ENCODE peak calls at places on chromosome 15, in five cellular contexts. R, T, Z, Y and H are unnamed samples.

GRCh38 chr15:41790756-41791546 is 16.7 kb downstream of the MAPKBP1 start:
- DNase-seq in R (no peak), Y (no peak), Z (peak), T (peak), H (no peak)

GRCh38 chr15:33197636-33198035 is 3.1 kb upstream of the FMN1 start:
- DNase-seq in R (no peak), Y (no peak), T (no peak), Z (no peak), H (no peak)

GRCh38 chr15:100880139-100880896 is 687 bp downstream of the ALDH1A3 start:
- DNase-seq in Z (no peak), Y (no peak), R (no peak), T (no peak), H (no peak)

GRCh38 chr15:20344601-20345400 is 196.8 kb downstream of the GOLGA6L6 start:
- DNase-seq in T (no peak), Y (no peak), R (peak), Z (no peak), H (no peak)

GRCh38 chr15:78093242-78094020 is 1.1 kb downstream of the SH2D7 start:
- DNase-seq in Z (peak), Y (no peak), R (no peak), T (peak), H (peak)

GRCh38 chr15:52095597-52096262 is 16.8 kb downstream of the BCL2L10 start:
- DNase-seq in T (no peak), Y (no peak), R (no peak), Z (peak), H (no peak)

GRCh38 chr15:79439236-79439635 is 7.1 kb downstream of the MINAR1 start:
- DNase-seq in R (no peak), T (no peak), Y (no peak), Z (no peak), H (no peak)

GRCh38 chr15:97718509-97718908 is 242.0 kb upstream of the ARRDC4 start:
- DNase-seq in R (no peak), Z (no peak), Y (no peak), T (no peak), H (no peak)

GRCh38 chr15:29935296-29936020 is 113.2 kb upstream of the TJP1 start:
- DNase-seq in R (no peak), Y (no peak), T (no peak), Z (no peak), H (no peak)

DNA sequence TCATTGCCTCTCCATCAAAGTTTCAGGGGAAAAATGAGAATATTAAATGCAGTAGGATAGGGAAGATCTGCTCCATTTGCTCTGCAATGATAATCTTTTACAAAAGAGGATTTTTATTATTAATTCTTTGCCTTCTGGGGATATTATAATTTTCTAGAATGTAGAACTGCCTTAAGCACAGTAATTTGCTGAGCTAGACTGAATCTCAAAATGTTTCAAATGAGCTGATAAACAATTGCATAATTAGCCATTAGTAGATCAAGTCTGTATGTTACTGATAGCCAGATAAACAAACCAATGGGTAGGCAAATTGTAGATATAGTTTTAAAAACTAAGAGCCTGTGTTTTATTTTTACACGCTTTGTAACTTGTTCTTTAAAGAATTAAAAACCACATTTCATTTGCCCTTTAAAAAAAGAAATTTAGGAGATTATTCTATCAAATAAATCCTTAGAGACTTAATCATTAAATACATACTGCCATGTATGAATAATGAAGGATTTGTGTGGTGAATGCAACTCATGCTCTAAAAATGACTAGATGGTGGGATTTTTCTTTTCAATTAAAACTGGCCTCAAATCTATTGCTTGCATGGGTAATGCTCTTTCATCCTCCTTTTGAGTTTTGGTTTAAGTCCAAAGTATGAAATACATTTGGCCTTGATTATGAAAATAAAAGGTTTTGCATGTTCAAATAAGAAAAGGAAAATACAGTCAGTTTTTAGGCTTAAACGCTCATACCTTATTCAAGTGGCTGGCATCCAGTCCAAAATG is 32.6 kb upstream of the NANOGP8 start:
- DNase-seq in Y (no peak), T (no peak), R (no peak), Z (no peak), H (no peak)
- TF ChIP-seq CTCF in Y (no peak), T (no peak), R (no peak), Z (no peak), H (no peak)

GRCh38 chr15:95327661-95328060 is 1002.8 kb upstream of the NR2F2 start:
- DNase-seq in Y (no peak), T (no peak), R (no peak), Z (no peak), H (no peak)

GRCh38 chr15:95329362-95329761 is 1001.1 kb upstream of the NR2F2 start:
- DNase-seq in Y (no peak), Z (no peak), T (no peak), R (no peak), H (no peak)

GRCh38 chr15:95325763-95326688 is 1004.5 kb upstream of the NR2F2 start:
- DNase-seq in Z (no peak), R (no peak), T (no peak), Y (no peak), H (no peak)

GRCh38 chr15:95326689-95327525 is 1003.6 kb upstream of the NR2F2 start:
- DNase-seq in Z (no peak), R (no peak), Y (peak), T (no peak), H (no peak)

GRCh38 chr15:95328559-95328958 is 1001.9 kb upstream of the NR2F2 start:
- DNase-seq in Y (no peak), T (no peak), R (no peak), Z (no peak), H (no peak)
- TF ChIP-seq CTCF in Y (no peak), T (no peak), R (no peak), Z (no peak), H (no peak)

GRCh38 chr15:47194718-47195117 is 522.6 kb upstream of the SEMA6D start:
- DNase-seq in T (no peak), R (no peak), Y (no peak), Z (peak), H (no peak)
- TF ChIP-seq CTCF in T (no peak), R (no peak), Y (no peak), Z (peak), H (no peak)

GRCh38 chr15:74902295-74903075 is 4.2 kb downstream of the FAM219B start:
- DNase-seq in R (no peak), T (no peak), Y (no peak), Z (no peak), H (no peak)
- TF ChIP-seq CTCF in R (no peak), T (no peak), Y (no peak), Z (no peak), H (no peak)

DNA sequence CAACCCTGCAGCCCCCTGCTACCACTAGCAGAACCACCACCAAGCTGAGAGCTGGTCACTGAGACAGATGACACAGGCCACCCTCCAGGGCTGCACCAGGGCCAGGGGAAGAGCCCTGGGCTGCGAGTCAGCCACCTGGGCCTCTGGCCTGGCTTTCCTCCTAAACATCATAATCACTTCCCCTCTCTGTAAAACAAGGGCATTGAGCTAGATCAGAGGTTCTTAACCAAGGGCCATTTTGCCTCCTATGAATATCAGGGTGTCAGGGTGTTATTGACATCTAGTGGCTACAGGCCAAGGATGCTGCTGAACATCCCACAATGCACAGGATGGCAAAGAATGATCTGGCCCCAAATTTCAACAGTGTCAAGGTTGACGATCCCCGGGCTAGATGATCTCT is 25.2 kb downstream of the TLE3 start:
- DNase-seq in T (no peak), Y (no peak), R (no peak), Z (no peak), H (no peak)
- TF ChIP-seq CTCF in T (no peak), Y (no peak), R (no peak), Z (no peak), H (no peak)

GRCh38 chr15:91855684-91856553 is 2.4 kb downstream of the SLCO3A1 start:
- DNase-seq in T (no peak), Z (no peak), Y (peak), R (no peak), H (peak)

GRCh38 chr15:91853968-91854943 is 748 bp downstream of the SLCO3A1 start:
- DNase-seq in Y (peak), R (no peak), T (no peak), Z (no peak), H (peak)

GRCh38 chr15:91855241-91855640 is 1.7 kb downstream of the SLCO3A1 start:
- DNase-seq in T (no peak), R (no peak), Z (no peak), Y (no peak), H (no peak)

GRCh38 chr15:91853501-91853967 is at the start of gene SLCO3A1:
- DNase-seq in Y (peak), Z (no peak), R (peak), T (no peak), H (peak)

GRCh38 chr15:91852741-91853500 is 587 bp upstream of the SLCO3A1 start:
- DNase-seq in Y (peak), R (peak), Z (peak), T (no peak), H (peak)
- TF ChIP-seq CTCF in Y (peak), R (peak), Z (peak), T (no peak), H (peak)